ENCODE peak calls at places on chromosomes 2 and 18, in seven cellular contexts. L, E, Z, F, A, O and M are unnamed samples.

GRCh38 chr18:60090170-60090569 is 190.4 kb downstream of the PMAIP1 start:
- DNase-seq in L (no peak), E (peak; percentile 11), Z (no peak), F (peak; percentile 65), A (no peak), O (no peak), M (no peak)

GRCh38 chr2:173793649-173794565 is 171.3 kb downstream of the SP3 start:
- DNase-seq in L (peak; percentile 49), E (no peak), Z (no peak), F (peak; percentile 37), A (no peak), O (no peak), M (no peak)

GRCh38 chr2:34849827-34850226 is 1250.7 kb upstream of the FAM98A start:
- DNase-seq in L (no peak), E (no peak), Z (no peak), F (no peak), A (no peak), O (no peak), M (no peak)

GRCh38 chr2:200279857-200280256 is 26.6 kb upstream of the SPATS2L start:
- DNase-seq in L (no peak), E (no peak), Z (no peak), F (no peak), A (no peak), O (no peak), M (no peak)

GRCh38 chr2:86764661-86765307 is 25.9 kb downstream of the CD8A start:
- DNase-seq in L (no peak), E (peak; percentile 36), Z (peak; percentile 68), F (peak; percentile 75), A (no peak), O (no peak), M (no peak)

GRCh38 chr2:190466819-190467444 is 58.8 kb downstream of the MFSD6 start:
- DNase-seq in L (no peak), E (no peak), Z (peak; percentile 57), F (no peak), A (no peak), O (no peak), M (no peak)

GRCh38 chr2:99728166-99728565 is 238.3 kb upstream of the REV1 start:
- DNase-seq in L (no peak), E (no peak), Z (no peak), F (no peak), A (no peak), O (no peak), M (no peak)

GRCh38 chr2:235390816-235391194 is 103.0 kb upstream of the AGAP1 start:
- DNase-seq in L (no peak), E (no peak), Z (no peak), F (no peak), A (no peak), O (no peak), M (no peak)

GRCh38 chr2:218322756-218323525 is 30.6 kb upstream of the TMBIM1 start:
- DNase-seq in L (peak; percentile 79), E (peak; percentile 26), Z (peak; percentile 79), F (peak; percentile 96), A (no peak), O (no peak), M (peak; percentile 88)

GRCh38 chr2:127622561-127623387 is 23.2 kb upstream of the GPR17 start:
- DNase-seq in L (no peak), E (no peak), Z (no peak), F (no peak), A (no peak), O (peak; percentile 70), M (no peak)

GRCh38 chr2:158662406-158662805 is 132.7 kb upstream of the DAPL1 start:
- DNase-seq in L (no peak), E (no peak), Z (no peak), F (no peak), A (no peak), O (no peak), M (peak; percentile 14)

GRCh38 chr2:159076233-159076632 is 107.8 kb downstream of the TANC1 start:
- DNase-seq in L (no peak), E (peak; percentile 86), Z (peak; percentile 92), F (no peak), A (no peak), O (no peak), M (no peak)

GRCh38 chr2:108348816-108349570 is 28.8 kb upstream of the SULT1C4 start:
- DNase-seq in L (no peak), E (no peak), Z (no peak), F (no peak), A (no peak), O (no peak), M (no peak)

GRCh38 chr2:96484096-96484495 is 21.1 kb downstream of the NEURL3 start:
- DNase-seq in L (no peak), E (no peak), Z (no peak), F (no peak), A (no peak), O (no peak), M (no peak)

GRCh38 chr2:239291505-239292350 is 109.1 kb downstream of the HDAC4 start:
- DNase-seq in L (no peak), E (no peak), Z (no peak), F (peak; percentile 94), A (no peak), O (no peak), M (no peak)

GRCh38 chr2:65545818-65546217 is 113.4 kb upstream of the SPRED2 start:
- DNase-seq in L (no peak), E (peak; percentile 44), Z (peak; percentile 56), F (no peak), A (no peak), O (no peak), M (no peak)

DNA sequence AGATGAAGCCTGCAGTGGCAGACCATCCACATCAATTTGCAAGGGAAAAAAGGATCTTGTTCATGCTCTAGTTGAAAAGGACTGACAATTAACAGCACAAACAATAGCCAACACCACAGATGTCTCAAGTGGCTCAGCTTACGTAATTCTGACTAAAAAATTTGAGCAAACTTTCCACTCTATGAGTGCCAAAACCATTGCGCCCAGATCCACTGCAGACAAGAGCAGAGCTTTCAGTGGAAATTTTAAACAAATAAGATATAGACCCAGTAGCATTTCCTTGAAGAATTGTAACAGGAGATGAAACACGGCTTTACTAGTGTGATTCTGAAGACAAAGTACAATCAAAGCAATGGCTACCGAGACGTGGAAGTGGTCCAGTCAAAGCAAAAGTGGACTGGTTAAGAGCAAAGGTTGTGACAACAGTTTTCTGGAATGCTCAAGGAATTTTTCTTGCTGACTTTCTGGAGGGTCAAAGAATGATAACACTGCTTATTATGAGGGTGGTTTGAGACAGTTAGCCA is 12.0 kb upstream of the ZNF396 start:
- DNase-seq in L (no peak), E (peak; percentile 81), Z (peak; percentile 69), F (no peak), A (no peak), O (no peak), M (no peak)
- H3K4me3 ChIP-seq in L (no peak overlapping the region), E (peak overlapping the region; percentile 26), Z (peak overlapping the region; percentile 34), F (no peak overlapping the region), A (peak overlapping the region; percentile 54), O (peak overlapping the region; percentile 53), M (no peak overlapping the region)

DNA sequence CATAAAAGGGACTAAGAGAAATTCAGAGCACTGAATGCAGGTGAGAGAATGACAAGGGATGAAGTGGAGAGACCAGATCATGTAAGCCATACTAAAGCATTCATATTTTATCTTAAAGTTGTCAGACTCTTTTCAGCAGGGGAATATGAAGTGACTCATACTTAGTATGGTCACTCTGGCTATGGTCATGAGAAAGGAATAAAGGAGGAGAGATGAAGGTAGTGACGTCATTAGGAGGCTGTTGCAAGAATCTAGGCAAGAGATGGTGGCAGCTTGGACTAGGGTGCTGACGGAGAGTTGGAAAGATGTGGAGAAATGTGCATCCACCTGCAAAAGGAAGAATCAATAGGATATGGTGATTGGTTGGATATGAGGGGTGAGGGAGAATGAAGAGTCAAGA is 203.2 kb upstream of the ACVR2A start:
- DNase-seq in L (no peak), E (peak; percentile 21), Z (no peak), F (no peak), A (no peak), O (no peak), M (no peak)
- H3K4me3 ChIP-seq in L (no peak overlapping the region), E (no peak overlapping the region), Z (no peak overlapping the region), F (no peak overlapping the region), A (no peak overlapping the region), O (no peak overlapping the region), M (no peak overlapping the region)

DNA sequence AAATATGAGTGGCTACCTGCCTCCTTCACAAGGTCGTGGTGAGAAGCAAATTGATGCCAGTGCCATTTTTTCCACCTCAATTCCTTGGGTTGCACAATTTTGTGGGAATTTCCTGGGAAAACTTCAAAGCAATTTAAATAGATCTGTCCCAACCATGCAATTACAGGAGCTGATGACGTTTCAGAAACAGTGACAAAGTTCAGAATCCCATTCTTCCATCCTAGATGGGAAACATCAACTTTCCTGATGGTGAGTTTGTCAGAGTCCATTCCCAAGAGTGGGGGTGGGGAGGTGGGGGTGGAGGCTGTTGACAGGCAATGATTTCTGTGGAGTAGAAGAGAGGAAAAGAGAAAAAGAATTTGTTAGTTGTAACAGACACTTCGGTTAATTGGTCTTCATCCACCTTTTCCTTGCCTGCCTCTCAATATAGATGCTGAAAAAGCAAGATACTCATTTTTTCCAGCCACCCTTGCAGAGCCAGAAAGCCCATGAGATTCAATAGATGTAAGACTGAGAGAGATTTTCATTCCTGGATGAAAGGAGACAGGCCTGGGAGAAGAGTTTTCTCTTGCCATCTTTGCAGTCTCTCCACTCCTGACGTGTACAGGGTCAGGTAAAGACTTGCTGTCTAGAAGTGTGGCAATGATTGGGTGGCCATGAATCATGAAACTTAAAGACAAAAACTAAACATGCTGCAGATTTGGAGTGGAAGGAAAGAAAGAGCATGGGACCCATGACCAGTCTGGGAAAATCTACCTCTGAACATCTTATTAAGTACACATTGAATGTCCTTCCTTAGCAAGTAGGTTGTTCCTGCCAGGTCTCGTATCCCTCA is 47.3 kb downstream of the SOCS6 start:
- DNase-seq in L (no peak), E (no peak), Z (no peak), F (no peak), A (no peak), O (no peak), M (no peak)
- H3K4me3 ChIP-seq in L (no peak overlapping the region), E (no peak overlapping the region), Z (no peak overlapping the region), F (no peak overlapping the region), A (no peak overlapping the region), O (no peak overlapping the region), M (no peak overlapping the region)

GRCh38 chr18:6940451-6940970 is 177.1 kb downstream of the LAMA1 start:
- DNase-seq in L (no peak), E (no peak), Z (no peak), F (no peak), A (no peak), O (no peak), M (no peak)
- H3K4me3 ChIP-seq in L (no peak overlapping the region), E (no peak overlapping the region), Z (no peak overlapping the region), F (no peak overlapping the region), A (no peak overlapping the region), O (no peak overlapping the region), M (no peak overlapping the region)

GRCh38 chr2:176110975-176111663 is 4.0 kb downstream of the HOXD11 start:
- DNase-seq in L (no peak), E (peak; percentile 52), Z (no peak), F (peak; percentile 94), A (no peak), O (no peak), M (no peak)
- H3K4me3 ChIP-seq in L (no peak overlapping the region), E (no peak overlapping the region), Z (no peak overlapping the region), F (no peak overlapping the region), A (no peak overlapping the region), O (no peak overlapping the region), M (no peak overlapping the region)